ENCODE peak calls at places on chromosome 20, in ten cellular contexts. T is GM04503; J is breast epithelium; P is iris pigment epithelial cell; Z is activated effector memory CD4-positive, alpha-beta T cell treated with Interleukin-2 at 50 U/mL for 16 hours; N is globus pallidus; L is left ventricle myocardium inferior; K is adipocyte; A is fibroblast of pulmonary artery; S is activated naive CD4-positive, alpha-beta T cell. G is an unnamed sample.

GRCh38 chr20:58688838-58689237 is 3.8 kb upstream of the NPEPL1 start:
- DNase-seq in K (no peak), L (peak), T (no peak), P (no peak), S (no peak), N (no peak), Z (no peak), A (peak), J (no peak), G (no peak)

GRCh38 chr20:42179768-42180167 is 561.6 kb upstream of the CHD6 start:
- DNase-seq in N (no peak), S (no peak), Z (no peak), K (no peak), T (no peak), P (peak), L (no peak), A (peak), J (no peak), G (no peak)

GRCh38 chr20:56429496-56429895 is 17.4 kb downstream of the CASS4 start:
- DNase-seq in J (no peak), N (no peak), L (no peak), Z (no peak), K (peak), T (peak), S (no peak), P (peak), A (peak), G (peak)

GRCh38 chr20:48685300-48685699 is 142.5 kb downstream of the PREX1 start:
- DNase-seq in P (no peak), J (no peak), S (no peak), K (no peak), A (no peak), T (no peak), Z (no peak), N (no peak), L (no peak), G (peak)

GRCh38 chr20:20814685-20815084 is 102.2 kb upstream of the RALGAPA2 start:
- DNase-seq in N (no peak), A (no peak), L (no peak), T (no peak), Z (no peak), S (no peak), K (no peak), P (no peak), J (no peak), G (no peak)

GRCh38 chr20:45704969-45705637 is at the start of gene WFDC10B:
- DNase-seq in J (no peak), N (no peak), A (no peak), Z (no peak), S (no peak), K (no peak), T (no peak), L (no peak), P (no peak), G (no peak)

GRCh38 chr20:53621482-53622246 is 28.0 kb upstream of the ZNF217 start:
- DNase-seq in K (peak), P (peak), S (no peak), A (peak), Z (no peak), L (peak), N (peak), T (peak), J (no peak), G (no peak)

GRCh38 chr20:1803216-1804128 is 91.7 kb upstream of the SIRPA start:
- DNase-seq in Z (no peak), N (peak), T (no peak), L (peak), A (peak), K (peak), J (no peak), P (peak), S (no peak), G (peak)

GRCh38 chr20:3172933-3173581 is at the start of gene LZTS3:
- DNase-seq in N (peak), P (peak), L (peak), J (peak), A (peak), T (no peak), K (peak), S (peak), Z (peak), G (peak)

GRCh38 chr20:34310481-34311117 is 7.4 kb upstream of the AHCY start:
- DNase-seq in S (no peak), P (no peak), L (no peak), J (no peak), K (no peak), T (no peak), A (no peak), Z (no peak), N (no peak), G (no peak)

GRCh38 chr20:33812673-33813462 is 1.7 kb downstream of the CHMP4B start:
- DNase-seq in Z (no peak), K (peak), P (no peak), J (no peak), T (no peak), S (no peak), A (no peak), L (no peak), N (no peak), G (no peak)

GRCh38 chr20:59342017-59342957 is 41.9 kb downstream of the EDN3 start:
- DNase-seq in Z (no peak), S (no peak), A (no peak), N (no peak), T (no peak), L (no peak), P (no peak), J (no peak), K (no peak), G (no peak)

GRCh38 chr20:8062781-8063180 is 43.2 kb upstream of the TMX4 start:
- DNase-seq in L (no peak), T (no peak), A (no peak), N (no peak), Z (no peak), P (no peak), K (no peak), S (no peak), J (no peak), G (no peak)

GRCh38 chr20:12653642-12654041 is 355.1 kb upstream of the SPTLC3 start:
- DNase-seq in K (no peak), L (no peak), Z (no peak), P (no peak), J (no peak), T (no peak), N (no peak), S (no peak), A (no peak), G (no peak)

GRCh38 chr20:14992071-14992654 is 654.8 kb upstream of the FLRT3 start:
- DNase-seq in N (no peak), S (no peak), K (peak), Z (no peak), T (peak), P (peak), J (no peak), L (no peak), A (peak), G (no peak)

GRCh38 chr20:38997622-38998021 is 35.5 kb downstream of the DHX35 start:
- DNase-seq in K (no peak), N (no peak), J (no peak), S (no peak), Z (no peak), L (no peak), A (no peak), T (no peak), P (no peak), G (no peak)

GRCh38 chr20:29878777-29879442 is 1378.6 kb upstream of the DEFB115 start:
- DNase-seq in T (no peak), K (no peak), J (peak), N (no peak), P (no peak), L (no peak), Z (no peak), A (no peak), S (no peak), G (peak)

GRCh38 chr20:56439784-56440291 is 27.8 kb downstream of the CASS4 start:
- DNase-seq in K (peak), T (peak), A (peak), Z (no peak), L (peak), P (peak), J (no peak), N (no peak), S (no peak), G (no peak)

GRCh38 chr20:13868331-13868730 is 83.5 kb downstream of the NDUFAF5 start:
- DNase-seq in N (peak), L (no peak), P (peak), J (no peak), Z (no peak), T (peak), A (peak), S (no peak), K (peak), G (peak)

GRCh38 chr20:12394786-12395185 is 477.1 kb downstream of the BTBD3 start:
- DNase-seq in T (no peak), K (no peak), A (peak), P (peak), L (no peak), Z (no peak), J (no peak), S (no peak), N (no peak), G (no peak)

GRCh38 chr20:63241272-63241671 is 5.6 kb downstream of the BIRC7 start:
- DNase-seq in P (no peak), N (no peak), T (no peak), S (no peak), Z (no peak), A (no peak), K (no peak), J (no peak), L (no peak), G (no peak)

GRCh38 chr20:14234666-14235295 is 102.6 kb downstream of the FLRT3 start:
- DNase-seq in T (peak), P (peak), N (no peak), Z (no peak), J (no peak), K (peak), L (no peak), S (no peak), A (peak), G (no peak)

GRCh38 chr20:49909499-49910339 is 5.6 kb downstream of the SPATA2 start:
- DNase-seq in K (no peak), P (no peak), L (no peak), Z (no peak), A (no peak), J (peak), N (peak), S (no peak), T (no peak), G (no peak)

GRCh38 chr20:13341737-13342393 is 120.8 kb downstream of the ISM1 start:
- DNase-seq in S (no peak), P (no peak), J (no peak), A (no peak), K (no peak), Z (no peak), N (no peak), L (no peak), T (no peak), G (no peak)

GRCh38 chr20:52312131-52312729 is 120.7 kb upstream of the ZFP64 start:
- DNase-seq in K (peak), A (peak), Z (peak), N (peak), L (no peak), J (no peak), T (peak), S (no peak), P (peak), G (no peak)

GRCh38 chr20:50153153-50153499 is 397 bp downstream of the PEDS1 start:
- DNase-seq in S (no peak), K (peak), P (no peak), T (no peak), Z (no peak), N (no peak), A (no peak), L (no peak), J (no peak), G (no peak)

GRCh38 chr20:35947489-35947888 is 6.8 kb downstream of the SCAND1 start:
- DNase-seq in P (peak), N (no peak), J (no peak), S (no peak), T (no peak), L (no peak), A (peak), K (peak), Z (no peak), G (no peak)

GRCh38 chr20:33606114-33606771 is 55.9 kb upstream of the C20orf144 start:
- DNase-seq in Z (no peak), J (no peak), N (no peak), L (no peak), A (no peak), K (no peak), T (no peak), P (no peak), S (no peak), G (no peak)

GRCh38 chr20:57658447-57659130 is 38.4 kb upstream of the ZBP1 start:
- DNase-seq in Z (no peak), L (peak), K (no peak), A (no peak), S (no peak), T (no peak), N (no peak), P (no peak), J (peak), G (peak)

GRCh38 chr20:36482044-36482473 is 59.3 kb upstream of the MYL9 start:
- DNase-seq in Z (no peak), S (no peak), K (no peak), T (no peak), N (peak), J (no peak), L (peak), A (no peak), P (no peak), G (no peak)

GRCh38 chr20:24959591-24960301 is 10.7 kb downstream of the CST7 start:
- DNase-seq in A (no peak), T (no peak), S (no peak), J (no peak), K (no peak), N (no peak), L (no peak), P (no peak), Z (no peak), G (no peak)

GRCh38 chr20:44180814-44181213 is 6.2 kb downstream of the JPH2 start:
- DNase-seq in K (peak), T (no peak), L (peak), S (no peak), Z (no peak), A (peak), N (no peak), J (no peak), P (peak), G (peak)

GRCh38 chr20:36847009-36847709 is 28.8 kb upstream of the TLDC2 start:
- DNase-seq in L (peak), N (peak), A (peak), J (peak), S (no peak), Z (no peak), K (no peak), T (no peak), P (peak), G (peak)

GRCh38 chr20:47205577-47206123 is 150.8 kb downstream of the ZMYND8 start:
- DNase-seq in A (peak), S (peak), K (peak), T (no peak), L (peak), Z (no peak), J (no peak), P (peak), N (peak), G (no peak)

GRCh38 chr20:39291301-39291700 is 329.2 kb downstream of the DHX35 start:
- DNase-seq in A (no peak), N (no peak), S (no peak), T (no peak), J (no peak), P (no peak), L (no peak), K (no peak), Z (no peak), G (no peak)